ENCODE peak calls at places on chromosomes 12 and 14, in four cellular contexts. I is IMR-90, B is H1, R is H9. O is an unnamed sample.

GRCh38 chr14:68509188-68509953 is 283.5 kb downstream of the ZFP36L1 start:
- DNase-seq in B (peak), I (peak), R (no peak), O (no peak)

GRCh38 chr12:132194056-132194455 is 49.8 kb downstream of the NOC4L start:
- DNase-seq in R (peak), I (no peak), B (peak), O (peak)

GRCh38 chr12:25701290-25701689 is 148.2 kb upstream of the LMNTD1 start:
- DNase-seq in R (no peak), B (no peak), I (peak), O (no peak)

GRCh38 chr12:132108211-132108832 is 35.8 kb downstream of the DDX51 start:
- DNase-seq in R (peak), B (peak), I (no peak), O (peak)

GRCh38 chr12:23634344-23634743 is 315.1 kb downstream of the SOX5 start:
- DNase-seq in R (no peak), I (no peak), B (no peak), O (no peak)

GRCh38 chr14:103288076-103288766 is 45.8 kb upstream of the EIF5 start:
- DNase-seq in I (no peak), B (no peak), R (no peak), O (no peak)

GRCh38 chr12:76623929-76624328 is 64.4 kb upstream of the OSBPL8 start:
- DNase-seq in B (no peak), R (no peak), I (peak), O (peak)

GRCh38 chr14:36863271-36863670 is 201.6 kb downstream of the PAX9 start:
- DNase-seq in B (no peak), R (no peak), I (no peak), O (no peak)

GRCh38 chr12:130563322-130563721 is 152.8 kb downstream of the RIMBP2 start:
- DNase-seq in R (no peak), I (no peak), B (no peak), O (no peak)

GRCh38 chr12:42590324-42590934 is 883 bp upstream of the PRICKLE1 start:
- DNase-seq in I (no peak), R (peak), B (peak), O (peak)

GRCh38 chr12:98645572-98646067 is 530 bp downstream of the APAF1 start:
- DNase-seq in B (no peak), R (no peak), I (no peak), O (peak)

GRCh38 chr14:95397325-95397724 is 77.6 kb upstream of the CLMN start:
- DNase-seq in R (no peak), I (no peak), B (no peak), O (no peak)

GRCh38 chr12:9867531-9867930 is 1.6 kb downstream of the CLEC2B start:
- DNase-seq in I (no peak), R (no peak), B (no peak), O (no peak)

GRCh38 chr14:36971263-36971855 is 201.0 kb downstream of the SLC25A21 start:
- DNase-seq in B (no peak), I (no peak), R (no peak), O (no peak)

GRCh38 chr12:16389594-16389993 is 42.1 kb downstream of the MGST1 start:
- DNase-seq in I (peak), R (no peak), B (no peak), O (no peak)

GRCh38 chr12:16112626-16113560 is 164.6 kb downstream of the SLC15A5 start:
- DNase-seq in B (peak), R (peak), I (no peak), O (peak)

DNA sequence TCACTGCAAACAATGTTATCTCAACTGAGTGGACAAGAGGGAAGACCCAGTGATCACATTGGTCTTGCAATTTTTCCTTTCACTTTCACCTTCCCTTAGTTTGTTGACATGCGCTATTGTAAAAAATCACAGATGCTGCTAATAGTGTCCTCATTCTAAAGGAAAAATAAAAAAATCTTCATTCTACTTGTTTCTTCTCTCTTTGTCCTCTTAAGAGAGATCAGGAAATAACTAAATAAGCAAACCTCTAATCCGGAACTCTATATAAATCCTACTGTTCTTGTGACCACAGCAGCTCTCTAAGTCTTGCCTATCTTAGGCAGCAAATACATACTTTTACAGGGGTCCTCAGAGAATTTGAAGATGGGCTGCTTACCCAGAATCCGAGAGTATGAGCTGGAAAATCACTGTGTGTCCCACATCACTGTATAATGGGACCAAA is 257.7 kb downstream of the NAV3 start:
- DNase-seq in B (no peak), R (no peak), I (peak), O (no peak)
- H3K27ac ChIP-seq in B (no peak), R (no peak), I (no peak), O (no peak)

DNA sequence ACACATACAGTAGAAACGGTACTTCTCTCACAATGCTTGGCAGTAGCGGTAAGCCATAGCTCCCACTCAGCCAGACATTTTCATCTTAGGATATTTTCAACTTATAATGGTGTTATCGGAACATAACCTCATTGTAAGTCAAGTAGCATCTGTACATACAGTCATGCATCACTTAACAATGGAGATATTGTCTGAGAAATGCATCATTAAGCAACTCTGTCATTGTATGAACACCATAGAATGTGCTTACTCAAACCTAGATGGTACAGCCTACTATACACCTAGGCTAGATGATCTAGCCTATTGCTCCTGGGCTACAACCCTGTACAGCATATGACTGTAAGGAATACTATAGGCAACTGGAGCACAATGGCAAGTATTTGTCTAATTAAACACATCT is 40.8 kb downstream of the RPS6KA5 start:
- DNase-seq in B (no peak), R (no peak), I (no peak), O (no peak)
- H3K4ac ChIP-seq in B (no peak), R (no peak), I (no peak), O (no peak)

DNA sequence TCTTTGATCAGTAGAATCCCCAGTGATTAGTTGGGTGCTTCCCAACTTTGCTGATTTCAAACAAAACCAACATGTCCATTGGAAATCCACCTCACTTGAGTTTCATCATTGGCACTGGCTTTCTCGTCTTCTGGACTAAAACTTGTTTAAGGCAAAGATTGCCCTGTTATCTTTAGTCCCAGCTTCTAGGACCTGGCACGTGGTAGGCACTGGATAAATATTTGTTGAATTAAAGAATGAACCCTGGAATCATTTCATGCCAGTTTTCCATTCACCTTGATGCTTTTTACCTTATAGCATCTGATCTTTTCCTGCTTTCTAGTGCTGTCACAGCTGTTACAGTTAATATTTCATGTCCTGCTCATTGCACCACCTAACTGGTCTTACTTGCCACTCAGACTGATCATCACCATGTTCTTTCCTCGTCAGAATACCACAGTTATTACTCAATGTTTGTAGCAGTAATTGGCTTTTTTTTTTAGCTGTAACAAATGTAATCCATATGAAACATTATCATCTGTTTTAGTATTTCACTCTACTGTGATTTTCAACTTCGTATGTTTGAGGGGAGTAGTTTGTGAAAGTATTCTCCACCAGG is 7.3 kb upstream of the C12orf50 start:
- DNase-seq in I (peak), B (no peak), R (no peak), O (no peak)
- H3K56ac ChIP-seq in I (no peak), B (no peak), R (no peak), O (peak)

DNA sequence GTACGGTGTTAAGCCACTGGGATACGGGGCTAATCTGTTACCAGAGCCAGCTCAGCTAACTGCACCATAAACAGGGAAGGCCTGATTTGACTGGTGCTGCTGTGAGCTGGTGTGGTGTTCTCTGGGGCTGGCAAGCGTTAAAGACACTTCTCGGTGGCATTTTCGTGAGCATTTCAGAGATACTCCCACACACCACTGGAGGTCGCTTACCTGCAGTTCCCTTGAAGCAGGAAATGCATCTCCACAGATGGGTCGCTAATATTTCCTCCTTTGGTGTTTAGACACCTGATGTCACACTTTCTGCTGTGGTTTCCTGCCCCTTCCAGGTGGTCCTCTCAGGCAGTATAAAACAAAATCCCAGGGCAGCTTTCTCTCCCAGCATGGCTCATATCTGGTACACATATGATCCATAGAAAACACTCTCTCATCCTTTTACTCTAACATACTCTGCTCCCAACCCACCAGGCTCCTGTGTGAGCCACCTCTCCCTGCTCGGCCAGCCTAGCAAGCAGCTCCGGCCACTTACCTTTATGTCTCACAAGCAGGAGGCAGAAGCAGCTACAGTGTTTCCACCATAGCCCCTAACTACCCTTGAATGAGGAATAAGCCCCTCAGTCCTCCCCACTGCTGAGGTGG is 129.9 kb upstream of the GRIN2B start:
- DNase-seq in R (peak), B (peak), I (no peak), O (peak)
- H3K27ac ChIP-seq in R (no peak), B (no peak), I (no peak), O (no peak)

GRCh38 chr12:6072302-6072752 is 52.1 kb downstream of the VWF start:
- DNase-seq in B (no peak), R (no peak), I (peak), O (no peak)
- H3K4ac ChIP-seq in B (no peak), R (no peak), I (no peak), O (no peak)

GRCh38 chr12:80291108-80291754 is 152.8 kb upstream of the PTPRQ start:
- DNase-seq in B (no peak), R (no peak), I (peak), O (no peak)
- H3K56ac ChIP-seq in B (no peak), R (no peak), I (no peak), O (no peak)

GRCh38 chr12:93243382-93243688 is 134.4 kb upstream of the NUDT4 start:
- DNase-seq in B (no peak), R (no peak), I (no peak), O (no peak)
- H3K27ac ChIP-seq in B (no peak), R (no peak), I (no peak), O (no peak)

GRCh38 chr12:51219345-51219744 is 1.5 kb upstream of the POU6F1 start:
- DNase-seq in B (no peak), R (no peak), I (no peak), O (no peak)

GRCh38 chr12:51217968-51218606 is at the start of gene POU6F1:
- DNase-seq in I (peak), R (peak), B (no peak), O (peak)

GRCh38 chr12:51218607-51219161 is 822 bp upstream of the POU6F1 start:
- DNase-seq in I (no peak), B (peak), R (peak), O (peak)

GRCh38 chr12:51216652-51217051 is 1.2 kb downstream of the POU6F1 start:
- DNase-seq in R (no peak), I (no peak), B (no peak), O (no peak)

DNA sequence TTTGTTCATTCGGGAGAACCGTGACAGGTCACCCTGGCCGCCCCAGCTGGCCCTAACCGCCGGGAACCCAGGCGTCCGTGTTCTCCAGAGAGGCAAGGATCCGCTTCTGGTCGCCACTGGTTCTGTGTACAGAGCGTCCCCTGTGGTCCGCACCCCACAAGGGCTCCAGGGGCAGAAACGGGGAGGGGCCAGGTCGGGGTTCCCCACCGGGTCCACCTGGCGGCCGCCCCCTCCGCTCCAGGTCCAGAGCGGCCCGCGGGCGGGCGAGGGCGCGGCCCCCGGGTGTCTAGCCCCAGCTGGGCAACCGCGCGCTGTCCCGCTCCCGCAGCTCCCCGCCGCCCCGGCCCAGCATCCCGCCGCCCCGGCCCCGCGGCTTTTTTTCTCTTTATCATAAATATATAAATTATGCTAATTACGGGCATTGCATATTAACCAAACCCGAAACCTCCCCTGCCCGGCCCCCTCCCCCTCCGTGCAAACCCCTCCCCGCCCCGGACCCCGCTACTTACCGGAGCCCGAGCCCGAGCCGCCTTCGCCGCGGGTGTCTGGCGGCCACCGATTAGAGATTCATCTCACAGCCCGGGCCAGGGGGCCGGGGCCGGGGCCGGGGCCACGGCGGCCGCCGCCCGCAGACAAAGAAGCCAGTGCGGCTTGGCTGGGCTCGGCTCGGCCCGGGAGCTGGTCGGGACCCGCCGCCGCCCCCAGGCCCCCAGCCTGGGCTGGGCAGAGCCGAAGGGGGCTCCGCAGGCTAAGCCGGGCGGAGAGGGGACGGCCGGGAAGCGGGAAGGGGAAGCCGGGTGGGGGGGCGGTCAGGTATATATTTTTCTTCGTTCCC is 512 bp downstream of the POU6F1 start:
- DNase-seq in I (no peak), B (peak), R (peak), O (peak)
- H3K4ac ChIP-seq in I (peak), B (no peak), R (no peak), O (peak)

DNA sequence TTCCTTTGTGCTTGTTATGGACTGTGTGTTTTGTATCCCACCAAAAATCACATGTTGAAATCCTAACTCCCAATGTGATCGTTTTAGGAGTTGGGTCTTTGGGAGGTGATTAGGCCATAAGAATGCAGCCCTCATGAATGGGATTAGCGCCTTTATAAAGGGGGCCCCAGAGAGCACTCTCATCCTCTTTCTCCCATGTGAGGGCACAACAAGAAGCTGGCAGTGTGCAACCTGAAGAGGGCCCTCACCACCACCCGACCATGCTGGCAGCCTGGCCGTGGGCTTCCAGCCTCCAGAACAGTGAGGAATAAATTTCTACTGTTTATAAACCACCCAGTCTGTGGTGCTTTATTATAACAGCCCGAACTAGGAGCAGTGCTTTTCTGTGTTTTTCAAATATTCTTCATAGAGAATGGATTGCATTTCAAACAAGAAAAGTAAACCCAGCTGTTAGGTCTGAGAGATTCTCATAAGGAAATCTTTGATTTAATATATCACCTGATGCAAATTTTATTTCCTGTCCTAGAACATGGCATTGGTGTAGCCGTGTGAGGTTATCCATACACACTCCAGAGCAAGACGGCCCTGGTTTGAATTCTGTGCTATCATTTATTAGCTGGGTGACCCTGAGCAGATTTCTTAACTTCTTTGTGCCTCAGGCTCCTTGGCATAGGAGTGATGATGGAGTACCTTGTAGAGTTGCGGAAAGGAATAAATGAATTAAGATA is 27.8 kb downstream of the HSPB8 start:
- DNase-seq in I (no peak), B (no peak), R (peak), O (peak)
- H3K56ac ChIP-seq in I (no peak), B (no peak), R (no peak), O (no peak)

GRCh38 chr12:108457006-108457733 is 57.9 kb upstream of the FICD start:
- DNase-seq in I (peak), B (peak), R (peak), O (peak)
- H3K27ac ChIP-seq in I (no peak), B (no peak), R (no peak), O (peak)